ENCODE peak calls at places on chromosomes 5 and 9, in ten cellular contexts. M is psoas muscle; Y is sigmoid colon; I is fibroblast of lung; X is tibial artery; V is CD8-positive, alpha-beta T cell; J is retinal pigment epithelial cell; A is astrocyte; D is HCT116; T is uterus. P is an unnamed sample.

GRCh38 chr5:179986328-179986727 is 78.6 kb upstream of the TBC1D9B start:
- DNase-seq in J (no peak), X (no peak), M (no peak), T (no peak), V (no peak), A (no peak), D (no peak), I (peak; percentile 17), Y (no peak), P (no peak)

GRCh38 chr5:25301836-25302235 is 657.1 kb upstream of the CDH10 start:
- DNase-seq in T (no peak), J (no peak), V (no peak), M (no peak), Y (no peak), X (no peak), I (no peak), D (no peak), A (no peak), P (no peak)

GRCh38 chr9:137145731-137146526 is 7.0 kb downstream of the GRIN1 start:
- DNase-seq in I (no peak), X (no peak), M (no peak), V (no peak), Y (no peak), T (no peak), J (no peak), A (no peak), D (no peak), P (no peak)

GRCh38 chr9:131884222-131884621 is 144.3 kb upstream of the RAPGEF1 start:
- DNase-seq in D (no peak), X (no peak), V (no peak), I (no peak), M (no peak), A (no peak), T (no peak), J (no peak), Y (peak; percentile 11), P (no peak)

GRCh38 chr9:132896906-132897305 is 18.2 kb downstream of the SPACA9 start:
- DNase-seq in J (no peak), M (no peak), T (no peak), X (no peak), I (peak; percentile 47), Y (no peak), V (no peak), D (no peak), A (no peak), P (no peak)

GRCh38 chr9:120412425-120412951 is 167.5 kb downstream of the CDK5RAP2 start:
- DNase-seq in X (no peak), V (no peak), J (no peak), T (no peak), M (no peak), D (no peak), Y (no peak), I (peak; percentile 51), A (peak; percentile 93), P (no peak)

GRCh38 chr5:155471027-155471426 is 457.5 kb downstream of the KIF4B start:
- DNase-seq in M (no peak), Y (no peak), T (no peak), I (no peak), A (no peak), V (no peak), J (no peak), D (no peak), X (no peak), P (no peak)

GRCh38 chr9:97802276-97802675 is 50.8 kb upstream of the FOXE1 start:
- DNase-seq in T (no peak), J (no peak), D (peak; percentile 66), M (no peak), X (no peak), I (no peak), A (peak; percentile 63), Y (no peak), V (no peak), P (no peak)

GRCh38 chr5:98705841-98706240 is 67.6 kb upstream of the RGMB start:
- DNase-seq in M (no peak), X (no peak), J (no peak), A (peak; percentile 17), I (no peak), D (no peak), V (no peak), T (no peak), Y (no peak), P (no peak)

GRCh38 chr5:139649082-139649991 is 1.2 kb downstream of the CXXC5 start:
- DNase-seq in M (peak; percentile 62), T (no peak), D (no peak), V (no peak), A (no peak), X (no peak), I (no peak), J (no peak), Y (peak; percentile 69), P (no peak)

GRCh38 chr9:7117676-7118561 is 360.1 kb downstream of the KDM4C start:
- DNase-seq in T (no peak), X (no peak), A (no peak), M (no peak), J (no peak), Y (no peak), V (no peak), I (peak; percentile 51), D (no peak), P (no peak)

GRCh38 chr9:8627944-8628679 is 828.5 kb upstream of the DMAC1 start:
- DNase-seq in J (no peak), V (no peak), D (no peak), I (no peak), Y (no peak), M (no peak), A (no peak), X (no peak), T (no peak), P (no peak)

GRCh38 chr9:78292716-78293497 is 4.0 kb upstream of the PSAT1 start:
- DNase-seq in D (no peak), V (no peak), I (no peak), T (no peak), Y (no peak), M (no peak), X (no peak), J (no peak), A (no peak), P (no peak)

GRCh38 chr5:8676731-8677130 is 807.8 kb downstream of the MTRR start:
- DNase-seq in I (peak; percentile 60), D (no peak), T (no peak), V (no peak), X (no peak), M (no peak), J (no peak), Y (no peak), A (no peak), P (no peak)

GRCh38 chr5:1524799-1525623 is 1.3 kb upstream of the LPCAT1 start:
- DNase-seq in M (peak; percentile 49), J (no peak), D (no peak), V (no peak), T (peak; percentile 13), I (no peak), A (no peak), X (peak; percentile 20), Y (peak; percentile 64), P (peak; percentile 74)

GRCh38 chr5:1523480-1523792 is 324 bp downstream of the LPCAT1 start:
- DNase-seq in J (no peak), X (peak; percentile 18), Y (no peak), V (no peak), I (no peak), T (no peak), A (no peak), D (no peak), M (no peak), P (no peak)

GRCh38 chr5:1522601-1523479 is 920 bp downstream of the LPCAT1 start:
- DNase-seq in J (no peak), Y (peak; percentile 63), A (no peak), X (peak; percentile 19), I (no peak), T (peak; percentile 26), V (no peak), D (no peak), M (peak; percentile 57), P (peak; percentile 75)

GRCh38 chr5:1524481-1524798 is 680 bp upstream of the LPCAT1 start:
- DNase-seq in J (no peak), A (no peak), I (no peak), T (no peak), V (no peak), M (no peak), D (no peak), Y (peak; percentile 64), X (peak; percentile 20), P (no peak)

DNA sequence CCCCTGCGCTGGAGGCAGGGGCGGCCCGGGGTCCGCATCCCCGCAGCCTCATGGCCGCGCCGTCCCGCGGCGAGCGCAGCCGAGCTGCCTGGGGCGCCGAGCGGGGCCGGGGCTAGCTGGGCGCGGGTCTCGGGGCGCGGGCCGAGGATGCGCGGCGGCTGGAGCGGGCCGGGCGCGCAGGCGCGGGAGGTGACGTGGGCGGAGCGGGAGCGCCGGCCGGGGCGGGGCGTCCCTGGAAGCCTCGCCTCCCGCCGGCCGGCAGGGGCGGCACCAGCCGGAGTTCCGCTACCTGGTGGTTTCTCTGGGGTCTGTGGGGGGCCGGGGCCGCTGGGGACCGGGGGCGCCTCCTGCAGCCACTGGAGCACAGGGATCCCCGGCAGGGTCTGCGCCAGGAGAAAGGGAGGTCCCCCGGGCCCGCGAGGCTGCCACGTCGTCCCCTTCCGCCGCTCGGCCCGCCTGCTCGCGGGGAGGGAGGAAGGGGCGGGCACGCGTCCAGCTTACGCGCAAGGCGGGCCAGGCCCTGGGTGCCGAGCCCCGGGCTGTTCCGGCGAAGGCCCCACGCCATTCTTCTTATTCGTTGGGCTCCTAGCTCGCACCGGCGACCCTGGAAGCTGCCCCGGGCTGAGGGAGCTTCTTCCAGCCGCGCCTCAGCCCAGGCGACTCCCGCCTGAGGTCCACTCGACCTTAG is at the start of gene LPCAT1:
- DNase-seq in D (no peak), J (no peak), I (peak; percentile 63), T (peak; percentile 80), M (peak; percentile 89), Y (peak; percentile 89), V (peak; percentile 70), A (peak; percentile 43), X (peak; percentile 54), P (peak; percentile 82)
- TF ChIP-seq CTCF in D (no peak), J (no peak), I (no peak), T (peak; percentile 42), M (peak; percentile 28), Y (peak; percentile 22), V (no peak), A (no peak), X (peak; percentile 26), P (no peak)

GRCh38 chr5:81302596-81302995 is 1.2 kb downstream of the ZCCHC9 start:
- DNase-seq in T (no peak), D (no peak), X (no peak), I (no peak), Y (no peak), M (no peak), A (peak; percentile 27), V (no peak), J (no peak), P (no peak)
- H3K4me3 ChIP-seq in T (peak overlapping the region; percentile 92), D (peak overlapping the region; percentile 90), X (peak overlapping the region; percentile 94), I (peak overlapping the region; percentile 93), Y (peak overlapping the region; percentile 75), M (peak overlapping the region; percentile 91), A (peak overlapping the region; percentile 96), V (peak overlapping the region; percentile 75), J (peak overlapping the region; percentile 93), P (peak overlapping the region; percentile 98)

GRCh38 chr5:11075010-11075860 is 314.2 kb upstream of the DAP start:
- DNase-seq in J (no peak), X (no peak), I (no peak), D (no peak), A (no peak), Y (no peak), M (no peak), V (no peak), T (no peak), P (no peak)
- TF ChIP-seq CTCF in J (peak; percentile 46), X (no peak), I (no peak), D (no peak), A (no peak), Y (no peak), M (no peak), V (no peak), T (no peak), P (no peak)

GRCh38 chr9:111036068-111036789 is 2.0 kb downstream of the LPAR1 start:
- DNase-seq in V (no peak), J (no peak), M (peak; percentile 75), I (peak; percentile 75), X (peak; percentile 80), Y (peak; percentile 88), A (peak; percentile 29), D (peak; percentile 1), T (peak; percentile 64), P (peak; percentile 80)
- H3K4me3 ChIP-seq in V (no peak overlapping the region), J (no peak overlapping the region), M (peak overlapping the region; percentile 66), I (peak overlapping the region; percentile 94), X (peak overlapping the region; percentile 84), Y (peak overlapping the region; percentile 60), A (peak overlapping the region; percentile 74), D (peak overlapping the region; percentile 85), T (peak overlapping the region; percentile 47), P (peak overlapping the region; percentile 81)